ENCODE peak calls at places on chromosome 11, in five cellular contexts. L is cardiac fibroblast; S is body of pancreas; K is activated CD4-positive, alpha-beta T cell treated with anti-CD3 and anti-CD28 coated beads for 24 hours; I is NAMALWA. X is an unnamed sample.

GRCh38 chr11:64848779-64849599 is 4.5 kb upstream of the CDC42BPG start:
- DNase-seq in L (no peak), S (peak), K (no peak), I (no peak), X (no peak)

GRCh38 chr11:85810871-85811611 is at the start of gene SYTL2:
- DNase-seq in L (peak), S (peak), K (peak), I (peak), X (peak)

GRCh38 chr11:78310500-78310909 is 107.1 kb downstream of the GAB2 start:
- DNase-seq in L (peak), S (peak), K (no peak), I (peak), X (peak)

GRCh38 chr11:1892116-1892515 is 421 bp upstream of the PRR33 start:
- DNase-seq in L (no peak), S (no peak), K (no peak), I (no peak), X (no peak)

GRCh38 chr11:19294444-19294843 is 53.7 kb upstream of the E2F8 start:
- DNase-seq in L (no peak), S (no peak), K (no peak), I (no peak), X (no peak)

GRCh38 chr11:111409915-111410314 is 30.8 kb upstream of the POU2AF1 start:
- DNase-seq in L (no peak), S (no peak), K (no peak), I (peak), X (no peak)

GRCh38 chr11:63683133-63683991 is 2.1 kb downstream of the RTN3 start:
- DNase-seq in L (no peak), S (no peak), K (no peak), I (peak), X (peak)

GRCh38 chr11:129208863-129209262 is 16.7 kb upstream of the ARHGAP32 start:
- DNase-seq in L (peak), S (no peak), K (no peak), I (no peak), X (peak)

GRCh38 chr11:65542738-65543390 is 15.3 kb downstream of the LTBP3 start:
- DNase-seq in L (no peak), S (no peak), K (no peak), I (no peak), X (no peak)

GRCh38 chr11:93727985-93728791 is 13.1 kb downstream of the TAF1D start:
- DNase-seq in L (no peak), S (no peak), K (no peak), I (peak), X (no peak)

GRCh38 chr11:61627831-61628753 is 47.2 kb upstream of the SYT7 start:
- DNase-seq in L (peak), S (peak), K (no peak), I (peak), X (peak)

GRCh38 chr11:16169946-16170345 is 186.4 kb downstream of the SOX6 start:
- DNase-seq in L (no peak), S (no peak), K (no peak), I (no peak), X (peak)

GRCh38 chr11:95229199-95230053 is 1.6 kb downstream of the SESN3 start:
- DNase-seq in L (peak), S (no peak), K (no peak), I (peak), X (peak)

X was measured in GM23248.